ENCODE peak calls at places on chromosome 20, in six cellular contexts. E, J, A, Y, K and Q are unnamed samples.
A peak's percentile ranks its signal among the peaks of the same experiment; 100 is the strongest.

GRCh38 chr20:61760321-61761112 is 305.2 kb downstream of the TAF4 start:
- DNase-seq in J (no peak), K (peak; percentile 6), Y (no peak), E (peak; percentile 19), A (no peak), Q (no peak)

GRCh38 chr20:45044084-45044573 is 56.8 kb downstream of the KCNS1 start:
- DNase-seq in J (peak; percentile 83), Y (no peak), E (no peak), A (peak; percentile 72), K (no peak), Q (peak; percentile 46)

GRCh38 chr20:58661298-58662141 is 10.4 kb downstream of the STX16 start:
- DNase-seq in K (no peak), E (no peak), Y (no peak), A (no peak), J (no peak), Q (no peak)

GRCh38 chr20:9068232-9068781 is 580 bp upstream of the PLCB4 start:
- DNase-seq in Y (peak; percentile 78), A (peak; percentile 56), K (peak; percentile 57), E (peak; percentile 54), J (peak; percentile 50), Q (peak; percentile 64)

GRCh38 chr20:52847029-52847660 is 125.0 kb upstream of the TSHZ2 start:
- DNase-seq in K (no peak), J (no peak), A (peak; percentile 6), E (no peak), Y (no peak), Q (no peak)

GRCh38 chr20:18719426-18719825 is 94.2 kb upstream of the SCP2D1 start:
- DNase-seq in Y (no peak), K (no peak), J (peak; percentile 78), E (no peak), A (peak; percentile 75), Q (no peak)

GRCh38 chr20:2859330-2860121 is 13.8 kb upstream of the PTPRA start:
- DNase-seq in Y (no peak), K (no peak), E (no peak), A (peak; percentile 49), J (no peak), Q (no peak)

GRCh38 chr20:44028868-44029847 is 114.5 kb downstream of the TOX2 start:
- DNase-seq in J (no peak), E (peak; percentile 41), Y (no peak), A (no peak), K (no peak), Q (no peak)

GRCh38 chr20:1507276-1507675 is 16.1 kb upstream of the SIRPB2 start:
- DNase-seq in Y (no peak), J (no peak), E (no peak), K (no peak), A (no peak), Q (no peak)

GRCh38 chr20:23637282-23638221 is at the start of gene CST3:
- DNase-seq in E (peak; percentile 94), J (peak; percentile 89), K (peak; percentile 96), Y (peak; percentile 96), A (peak; percentile 87), Q (peak; percentile 93)

GRCh38 chr20:54723723-54724122 is 248.3 kb downstream of the DOK5 start:
- DNase-seq in Y (no peak), A (no peak), J (no peak), E (no peak), K (no peak), Q (no peak)

GRCh38 chr20:16240355-16240754 is 332.9 kb downstream of the KIF16B start:
- DNase-seq in Y (no peak), K (no peak), E (no peak), A (no peak), J (no peak), Q (no peak)

GRCh38 chr20:16241911-16242310 is 331.3 kb downstream of the KIF16B start:
- DNase-seq in Y (no peak), E (no peak), J (no peak), K (no peak), A (no peak), Q (no peak)

GRCh38 chr20:16236589-16237241 is 336.5 kb downstream of the KIF16B start:
- DNase-seq in K (no peak), J (no peak), E (no peak), A (no peak), Y (no peak), Q (no peak)
- H3K9me3 ChIP-seq in K (peaks cover 8% of the 10 kb centered on the region), J (peaks cover 16% of the 10 kb centered on the region), E (no peaks in the 10 kb centered on the region), A (no peaks in the 10 kb centered on the region), Y (no peaks in the 10 kb centered on the region), Q (peaks cover 6% of the 10 kb centered on the region)

DNA sequence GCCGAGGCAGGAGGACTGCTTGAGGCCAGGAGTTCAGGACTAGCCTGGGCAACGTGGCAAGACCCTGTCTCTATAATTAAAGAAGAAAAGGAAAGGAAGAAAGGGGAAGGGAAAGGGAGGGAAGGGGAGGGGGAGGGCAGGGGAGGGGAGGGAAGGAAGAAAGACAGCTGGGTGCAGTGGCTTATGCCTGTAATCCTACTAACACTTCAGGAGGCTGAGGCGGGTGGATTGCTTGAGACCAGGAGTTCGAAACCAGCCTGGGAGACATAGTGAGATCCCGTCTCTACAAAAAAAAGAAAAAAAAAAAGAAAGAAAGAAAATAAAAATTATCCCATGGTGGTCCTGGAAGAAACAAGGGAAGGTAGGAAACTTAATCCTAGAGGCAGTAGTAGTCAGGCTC is 33.5 kb downstream of the BCL2L1 start:
- DNase-seq in K (no peak), J (no peak), E (no peak), Y (no peak), A (no peak), Q (no peak)
- H3K36me3 ChIP-seq in K (peaks cover 3% of the 10 kb centered on the region), J (peaks cover 41% of the 10 kb centered on the region), E (peaks cover 25% of the 10 kb centered on the region), Y (no peaks in the 10 kb centered on the region), A (no peaks in the 10 kb centered on the region), Q (no peaks in the 10 kb centered on the region)

DNA sequence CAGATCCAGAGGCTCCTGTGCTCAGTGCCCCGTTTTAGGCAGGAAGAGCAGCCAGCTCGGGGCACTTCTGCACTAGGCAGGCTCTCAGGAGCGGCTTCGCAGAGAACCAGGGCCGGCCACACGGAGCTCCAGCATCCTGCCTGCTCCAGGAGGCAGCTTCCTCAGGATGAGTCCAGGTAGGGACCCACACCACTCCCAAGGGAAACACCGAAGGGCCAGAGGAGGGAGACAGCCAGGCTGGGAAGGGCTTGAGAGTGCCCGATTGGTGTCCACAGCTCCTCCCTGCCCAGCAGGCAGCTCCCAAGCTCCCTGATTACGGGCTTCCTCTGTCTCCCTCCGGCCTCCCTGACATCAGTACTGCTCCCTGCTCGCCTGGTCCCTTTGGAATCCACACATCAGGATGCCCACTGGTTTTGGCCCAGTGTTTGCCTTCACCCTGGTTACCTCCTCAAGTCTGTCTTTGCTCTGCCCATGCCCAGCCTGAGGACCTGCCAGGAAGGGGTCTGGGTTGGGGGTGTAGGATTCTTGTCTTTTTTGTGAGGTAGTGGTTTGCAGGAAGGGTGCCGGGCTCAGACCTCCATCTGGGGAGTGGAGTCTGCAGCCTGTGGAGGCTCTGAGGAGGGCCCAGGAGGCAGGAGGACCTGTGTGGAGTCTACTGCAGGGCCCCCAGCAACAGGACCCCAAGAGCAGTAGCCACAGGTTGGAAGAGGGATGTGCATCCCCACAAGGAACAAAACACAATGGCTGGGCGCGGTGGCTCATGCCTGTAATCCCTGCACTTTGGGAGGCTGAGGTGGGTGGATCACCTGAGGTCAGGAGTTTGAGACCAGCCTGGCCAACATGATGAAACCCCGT is 11.2 kb upstream of the PYGB start:
- DNase-seq in K (no peak), Y (no peak), E (no peak), A (no peak), J (no peak), Q (no peak)
- H3K4me1 ChIP-seq in K (no peaks in the 10 kb centered on the region), Y (peaks cover 24% of the 10 kb centered on the region), E (no peaks in the 10 kb centered on the region), A (peaks cover 29% of the 10 kb centered on the region), J (peaks cover 45% of the 10 kb centered on the region), Q (peaks cover 29% of the 10 kb centered on the region)

GRCh38 chr20:16061394-16061793 is 511.9 kb downstream of the KIF16B start:
- DNase-seq in E (no peak), J (no peak), Y (no peak), K (no peak), A (peak; percentile 1), Q (no peak)
- H3K9me3 ChIP-seq in E (no peaks in the 10 kb centered on the region), J (no peaks in the 10 kb centered on the region), Y (no peaks in the 10 kb centered on the region), K (no peaks in the 10 kb centered on the region), A (no peaks in the 10 kb centered on the region), Q (no peaks in the 10 kb centered on the region)

DNA sequence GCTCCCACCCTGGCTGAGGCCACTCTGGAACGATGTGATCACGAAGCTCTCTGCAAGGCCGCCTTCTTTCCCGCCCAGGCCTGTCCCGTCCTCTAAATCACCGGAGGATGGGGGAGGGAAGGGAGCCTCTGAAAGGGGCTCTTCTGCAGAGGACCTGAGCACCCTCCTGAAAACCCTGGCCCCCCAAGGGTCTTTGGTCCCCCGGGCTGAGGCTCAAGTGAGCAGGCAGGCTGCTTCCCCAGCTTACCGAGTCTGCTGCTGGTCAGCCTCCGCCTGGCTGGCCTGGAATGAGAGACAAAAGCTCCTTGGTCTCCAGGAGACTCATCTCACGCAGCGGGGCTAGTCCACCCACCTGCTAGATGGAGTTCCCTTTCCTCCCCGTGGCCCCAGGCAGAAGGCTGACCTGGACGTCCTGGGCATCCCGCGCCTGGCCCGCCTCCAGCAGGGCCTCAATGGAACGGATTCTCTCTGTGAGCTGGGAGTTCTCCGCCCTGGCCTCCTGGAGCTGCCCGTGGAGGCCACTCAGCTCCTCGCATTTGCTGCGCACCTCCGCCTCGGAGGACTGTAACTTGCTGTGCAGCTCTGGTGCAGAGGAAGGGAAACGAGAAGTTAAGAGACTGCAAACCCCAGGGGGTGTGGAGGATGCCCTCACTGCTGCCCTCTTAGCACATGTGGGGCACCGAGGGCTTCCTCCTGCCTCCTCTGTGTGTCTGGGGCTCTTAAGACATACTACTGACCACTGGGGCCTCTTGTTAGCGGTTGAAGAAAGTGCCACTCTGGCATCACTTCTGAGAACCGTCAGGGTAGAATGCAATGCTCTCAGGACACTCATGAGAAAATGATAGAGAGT is 54.7 kb downstream of the RRBP1 start:
- DNase-seq in E (peak; percentile 42), J (no peak), A (no peak), Y (peak; percentile 67), K (peak; percentile 38), Q (peak; percentile 44)
- H3K36me3 ChIP-seq in E (peaks cover 99% of the 10 kb centered on the region), J (peaks cover 98% of the 10 kb centered on the region), A (peaks cover 70% of the 10 kb centered on the region), Y (no peaks in the 10 kb centered on the region), K (no peaks in the 10 kb centered on the region), Q (peaks cover 8% of the 10 kb centered on the region)

GRCh38 chr20:38842017-38842416 is 36.5 kb downstream of the PPP1R16B start:
- DNase-seq in J (no peak), Y (no peak), E (no peak), A (no peak), K (no peak), Q (no peak)
- H3K4me1 ChIP-seq in J (no peaks in the 10 kb centered on the region), Y (peaks cover 12% of the 10 kb centered on the region), E (peaks cover 31% of the 10 kb centered on the region), A (no peaks in the 10 kb centered on the region), K (no peaks in the 10 kb centered on the region), Q (no peaks in the 10 kb centered on the region)

GRCh38 chr20:31490752-31491151 is 15.7 kb downstream of the REM1 start:
- DNase-seq in J (no peak), K (no peak), Y (no peak), E (no peak), A (no peak), Q (no peak)
- H3K9me3 ChIP-seq in J (no peaks in the 10 kb centered on the region), K (no peaks in the 10 kb centered on the region), Y (no peaks in the 10 kb centered on the region), E (no peaks in the 10 kb centered on the region), A (no peaks in the 10 kb centered on the region), Q (no peaks in the 10 kb centered on the region)

DNA sequence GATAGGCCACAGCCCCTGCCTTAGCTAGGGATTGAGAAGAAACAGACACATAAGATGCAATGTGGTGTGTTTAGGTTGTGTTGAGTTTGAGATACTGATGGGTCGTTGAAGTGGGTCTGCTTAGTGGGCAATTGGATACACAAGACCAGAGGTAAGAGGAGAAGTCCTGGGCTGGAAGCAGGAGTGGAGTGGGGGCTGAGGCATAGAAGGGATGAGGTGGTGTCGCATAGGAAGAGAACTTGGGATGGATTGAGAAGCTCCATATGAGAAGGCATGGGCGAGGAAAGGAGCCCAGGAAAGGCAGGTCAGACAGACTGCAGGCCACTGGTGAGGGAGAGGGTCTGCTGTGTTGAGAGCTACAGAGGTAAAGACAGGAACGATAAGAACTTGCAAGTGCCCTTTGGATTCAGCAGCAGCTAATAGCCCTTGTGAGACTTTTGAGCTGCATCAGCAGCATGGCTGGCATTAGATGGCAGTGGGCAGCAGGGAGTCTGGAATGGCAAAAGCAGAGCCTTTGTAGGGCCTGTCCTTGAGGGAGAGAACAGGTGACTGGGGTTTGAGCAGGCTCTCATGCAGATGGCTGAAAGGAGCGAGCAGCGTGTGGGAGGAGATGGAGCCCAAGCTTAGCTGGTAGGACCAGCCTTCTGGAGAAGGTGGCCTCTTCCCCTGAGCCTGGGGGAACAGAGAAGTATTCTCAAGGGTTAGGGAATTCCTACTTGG is 33.2 kb downstream of the PLCG1 start:
- DNase-seq in A (no peak), J (no peak), K (no peak), E (peak; percentile 36), Y (no peak), Q (no peak)
- H3K36me3 ChIP-seq in A (peaks cover 34% of the 10 kb centered on the region), J (peaks cover 93% of the 10 kb centered on the region), K (peaks cover 12% of the 10 kb centered on the region), E (peaks cover 96% of the 10 kb centered on the region), Y (peaks cover 6% of the 10 kb centered on the region), Q (peaks cover 5% of the 10 kb centered on the region)